ENCODE peak calls at places on chromosomes 7 and 10, in eight cellular contexts. One of them, this sample, is unnamed.

GRCh38 chr7:135189961-135190360 is 19.5 kb upstream of the CYREN start:
- DNase-seq in HCEC 1CT: no peak
- DNase-seq in right cardiac atrium: no peak
- DNase-seq in lung microvascular endothelial cell: no peak
- DNase-seq in HFF-Myc: peak; percentile 68
- DNase-seq in iris pigment epithelial cell: peak; percentile 63
- DNase-seq in EH: peak; percentile 14
- DNase-seq in stimulated activated CD8-positive, alpha-beta memory T cell treated with anti-CD3 and anti-CD28 coated beads, Interleukin-7, amount 100 ng/mL, for 1 hour: no peak
- DNase-seq in this sample: no peak

GRCh38 chr10:78502208-78502943 is 468.7 kb downstream of the RPS24 start:
- DNase-seq in HCEC 1CT: no peak
- DNase-seq in right cardiac atrium: no peak
- DNase-seq in lung microvascular endothelial cell: peak; percentile 62
- DNase-seq in HFF-Myc: peak; percentile 14
- DNase-seq in iris pigment epithelial cell: peak; percentile 46
- DNase-seq in EH: peak; percentile 76
- DNase-seq in stimulated activated CD8-positive, alpha-beta memory T cell treated with anti-CD3 and anti-CD28 coated beads, Interleukin-7, amount 100 ng/mL, for 1 hour: no peak
- DNase-seq in this sample: no peak

GRCh38 chr7:82319674-82320118 is 123.9 kb downstream of the CACNA2D1 start:
- DNase-seq in HCEC 1CT: peak; percentile 80
- DNase-seq in right cardiac atrium: peak; percentile 93
- DNase-seq in lung microvascular endothelial cell: peak; percentile 28
- DNase-seq in HFF-Myc: peak; percentile 87
- DNase-seq in iris pigment epithelial cell: peak; percentile 88
- DNase-seq in EH: peak; percentile 84
- DNase-seq in stimulated activated CD8-positive, alpha-beta memory T cell treated with anti-CD3 and anti-CD28 coated beads, Interleukin-7, amount 100 ng/mL, for 1 hour: no peak
- DNase-seq in this sample: peak; percentile 72

GRCh38 chr7:37248396-37248836 is 200.2 kb downstream of the ELMO1 start:
- DNase-seq in HCEC 1CT: no peak
- DNase-seq in right cardiac atrium: no peak
- DNase-seq in lung microvascular endothelial cell: no peak
- DNase-seq in HFF-Myc: no peak
- DNase-seq in iris pigment epithelial cell: no peak
- DNase-seq in EH: no peak
- DNase-seq in stimulated activated CD8-positive, alpha-beta memory T cell treated with anti-CD3 and anti-CD28 coated beads, Interleukin-7, amount 100 ng/mL, for 1 hour: no peak
- DNase-seq in this sample: peak; percentile 15

GRCh38 chr10:73810735-73811465 is 498 bp downstream of the NDST2 start:
- DNase-seq in HCEC 1CT: no peak
- DNase-seq in right cardiac atrium: peak; percentile 46
- DNase-seq in lung microvascular endothelial cell: peak; percentile 37
- DNase-seq in HFF-Myc: no peak
- DNase-seq in iris pigment epithelial cell: no peak
- DNase-seq in EH: peak; percentile 28
- DNase-seq in stimulated activated CD8-positive, alpha-beta memory T cell treated with anti-CD3 and anti-CD28 coated beads, Interleukin-7, amount 100 ng/mL, for 1 hour: peak; percentile 18
- DNase-seq in this sample: peak; percentile 33

GRCh38 chr7:100367676-100368613 is 5.3 kb upstream of the PILRA start:
- DNase-seq in HCEC 1CT: no peak
- DNase-seq in right cardiac atrium: no peak
- DNase-seq in lung microvascular endothelial cell: no peak
- DNase-seq in HFF-Myc: no peak
- DNase-seq in iris pigment epithelial cell: no peak
- DNase-seq in EH: no peak
- DNase-seq in stimulated activated CD8-positive, alpha-beta memory T cell treated with anti-CD3 and anti-CD28 coated beads, Interleukin-7, amount 100 ng/mL, for 1 hour: no peak
- DNase-seq in this sample: no peak

GRCh38 chr10:124791378-124792348 is at the start of gene EEF1AKMT2:
- DNase-seq in HCEC 1CT: peak; percentile 79
- DNase-seq in right cardiac atrium: peak; percentile 88
- DNase-seq in lung microvascular endothelial cell: peak; percentile 90
- DNase-seq in HFF-Myc: peak; percentile 42
- DNase-seq in iris pigment epithelial cell: peak; percentile 80
- DNase-seq in EH: peak; percentile 85
- DNase-seq in stimulated activated CD8-positive, alpha-beta memory T cell treated with anti-CD3 and anti-CD28 coated beads, Interleukin-7, amount 100 ng/mL, for 1 hour: peak; percentile 64
- DNase-seq in this sample: peak; percentile 81

GRCh38 chr7:43485580-43485979 is 97.3 kb upstream of the STK17A start:
- DNase-seq in HCEC 1CT: no peak
- DNase-seq in right cardiac atrium: no peak
- DNase-seq in lung microvascular endothelial cell: no peak
- DNase-seq in HFF-Myc: no peak
- DNase-seq in iris pigment epithelial cell: no peak
- DNase-seq in EH: no peak
- DNase-seq in stimulated activated CD8-positive, alpha-beta memory T cell treated with anti-CD3 and anti-CD28 coated beads, Interleukin-7, amount 100 ng/mL, for 1 hour: no peak
- DNase-seq in this sample: no peak

GRCh38 chr10:81838950-81839349 is 36.0 kb upstream of the NRG3 start:
- DNase-seq in HCEC 1CT: no peak
- DNase-seq in right cardiac atrium: no peak
- DNase-seq in lung microvascular endothelial cell: no peak
- DNase-seq in HFF-Myc: no peak
- DNase-seq in iris pigment epithelial cell: no peak
- DNase-seq in EH: no peak
- DNase-seq in stimulated activated CD8-positive, alpha-beta memory T cell treated with anti-CD3 and anti-CD28 coated beads, Interleukin-7, amount 100 ng/mL, for 1 hour: no peak
- DNase-seq in this sample: no peak

GRCh38 chr7:149397470-149397869 is 63.4 kb downstream of the ZNF777 start:
- DNase-seq in HCEC 1CT: no peak
- DNase-seq in right cardiac atrium: no peak
- DNase-seq in lung microvascular endothelial cell: no peak
- DNase-seq in HFF-Myc: no peak
- DNase-seq in iris pigment epithelial cell: no peak
- DNase-seq in EH: no peak
- DNase-seq in stimulated activated CD8-positive, alpha-beta memory T cell treated with anti-CD3 and anti-CD28 coated beads, Interleukin-7, amount 100 ng/mL, for 1 hour: no peak
- DNase-seq in this sample: no peak

GRCh38 chr7:109351493-109351892 is 781.8 kb downstream of the DNAJB9 start:
- DNase-seq in HCEC 1CT: no peak
- DNase-seq in right cardiac atrium: no peak
- DNase-seq in lung microvascular endothelial cell: no peak
- DNase-seq in HFF-Myc: no peak
- DNase-seq in iris pigment epithelial cell: no peak
- DNase-seq in EH: no peak
- DNase-seq in stimulated activated CD8-positive, alpha-beta memory T cell treated with anti-CD3 and anti-CD28 coated beads, Interleukin-7, amount 100 ng/mL, for 1 hour: no peak
- DNase-seq in this sample: no peak

GRCh38 chr7:128938524-128939074 is 872 bp downstream of the IRF5 start:
- DNase-seq in HCEC 1CT: no peak
- DNase-seq in right cardiac atrium: no peak
- DNase-seq in lung microvascular endothelial cell: no peak
- DNase-seq in HFF-Myc: no peak
- DNase-seq in iris pigment epithelial cell: no peak
- DNase-seq in EH: no peak
- DNase-seq in stimulated activated CD8-positive, alpha-beta memory T cell treated with anti-CD3 and anti-CD28 coated beads, Interleukin-7, amount 100 ng/mL, for 1 hour: no peak
- DNase-seq in this sample: no peak

GRCh38 chr10:100562806-100563293 is 27.1 kb downstream of the HIF1AN start:
- DNase-seq in HCEC 1CT: peak; percentile 70
- DNase-seq in right cardiac atrium: peak; percentile 22
- DNase-seq in lung microvascular endothelial cell: peak; percentile 27
- DNase-seq in HFF-Myc: no peak
- DNase-seq in iris pigment epithelial cell: peak; percentile 58
- DNase-seq in EH: peak; percentile 72
- DNase-seq in stimulated activated CD8-positive, alpha-beta memory T cell treated with anti-CD3 and anti-CD28 coated beads, Interleukin-7, amount 100 ng/mL, for 1 hour: no peak
- DNase-seq in this sample: no peak

GRCh38 chr7:70313251-70313650 is 715.0 kb downstream of the AUTS2 start:
- DNase-seq in HCEC 1CT: no peak
- DNase-seq in right cardiac atrium: no peak
- DNase-seq in lung microvascular endothelial cell: no peak
- DNase-seq in HFF-Myc: no peak
- DNase-seq in iris pigment epithelial cell: no peak
- DNase-seq in EH: no peak
- DNase-seq in stimulated activated CD8-positive, alpha-beta memory T cell treated with anti-CD3 and anti-CD28 coated beads, Interleukin-7, amount 100 ng/mL, for 1 hour: no peak
- DNase-seq in this sample: no peak

GRCh38 chr10:5584895-5585516 is 60.2 kb downstream of the CALML3 start:
- DNase-seq in HCEC 1CT: peak; percentile 85
- DNase-seq in right cardiac atrium: no peak
- DNase-seq in lung microvascular endothelial cell: peak; percentile 62
- DNase-seq in HFF-Myc: no peak
- DNase-seq in iris pigment epithelial cell: peak; percentile 95
- DNase-seq in EH: peak; percentile 98
- DNase-seq in stimulated activated CD8-positive, alpha-beta memory T cell treated with anti-CD3 and anti-CD28 coated beads, Interleukin-7, amount 100 ng/mL, for 1 hour: no peak
- DNase-seq in this sample: no peak

GRCh38 chr7:123649956-123650355 is 5.7 kb upstream of the LMOD2 start:
- DNase-seq in HCEC 1CT: peak; percentile 54
- DNase-seq in right cardiac atrium: no peak
- DNase-seq in lung microvascular endothelial cell: peak; percentile 65
- DNase-seq in HFF-Myc: no peak
- DNase-seq in iris pigment epithelial cell: peak; percentile 54
- DNase-seq in EH: no peak
- DNase-seq in stimulated activated CD8-positive, alpha-beta memory T cell treated with anti-CD3 and anti-CD28 coated beads, Interleukin-7, amount 100 ng/mL, for 1 hour: no peak
- DNase-seq in this sample: no peak

GRCh38 chr7:6651866-6652445 is 14.8 kb downstream of the ZNF316 start:
- DNase-seq in HCEC 1CT: no peak
- DNase-seq in right cardiac atrium: no peak
- DNase-seq in lung microvascular endothelial cell: no peak
- DNase-seq in HFF-Myc: no peak
- DNase-seq in iris pigment epithelial cell: no peak
- DNase-seq in EH: no peak
- DNase-seq in stimulated activated CD8-positive, alpha-beta memory T cell treated with anti-CD3 and anti-CD28 coated beads, Interleukin-7, amount 100 ng/mL, for 1 hour: no peak
- DNase-seq in this sample: no peak

GRCh38 chr7:136925556-136925955 is 57.1 kb downstream of the CHRM2 start:
- DNase-seq in HCEC 1CT: no peak
- DNase-seq in right cardiac atrium: no peak
- DNase-seq in lung microvascular endothelial cell: peak; percentile 81
- DNase-seq in HFF-Myc: no peak
- DNase-seq in iris pigment epithelial cell: peak; percentile 82
- DNase-seq in EH: peak; percentile 9
- DNase-seq in stimulated activated CD8-positive, alpha-beta memory T cell treated with anti-CD3 and anti-CD28 coated beads, Interleukin-7, amount 100 ng/mL, for 1 hour: no peak
- DNase-seq in this sample: no peak

GRCh38 chr10:48450233-48450810 is 143.8 kb downstream of the MAPK8 start:
- DNase-seq in HCEC 1CT: no peak
- DNase-seq in right cardiac atrium: no peak
- DNase-seq in lung microvascular endothelial cell: no peak
- DNase-seq in HFF-Myc: no peak
- DNase-seq in iris pigment epithelial cell: no peak
- DNase-seq in EH: no peak
- DNase-seq in stimulated activated CD8-positive, alpha-beta memory T cell treated with anti-CD3 and anti-CD28 coated beads, Interleukin-7, amount 100 ng/mL, for 1 hour: no peak
- DNase-seq in this sample: no peak

GRCh38 chr7:108911016-108911415 is 341.3 kb downstream of the DNAJB9 start:
- DNase-seq in HCEC 1CT: no peak
- DNase-seq in right cardiac atrium: no peak
- DNase-seq in lung microvascular endothelial cell: no peak
- DNase-seq in HFF-Myc: no peak
- DNase-seq in iris pigment epithelial cell: no peak
- DNase-seq in EH: no peak
- DNase-seq in stimulated activated CD8-positive, alpha-beta memory T cell treated with anti-CD3 and anti-CD28 coated beads, Interleukin-7, amount 100 ng/mL, for 1 hour: no peak
- DNase-seq in this sample: no peak

GRCh38 chr7:3068568-3068967 is 24.9 kb upstream of the CARD11 start:
- DNase-seq in HCEC 1CT: no peak
- DNase-seq in right cardiac atrium: no peak
- DNase-seq in lung microvascular endothelial cell: no peak
- DNase-seq in HFF-Myc: no peak
- DNase-seq in iris pigment epithelial cell: no peak
- DNase-seq in EH: no peak
- DNase-seq in stimulated activated CD8-positive, alpha-beta memory T cell treated with anti-CD3 and anti-CD28 coated beads, Interleukin-7, amount 100 ng/mL, for 1 hour: no peak
- DNase-seq in this sample: no peak

GRCh38 chr10:94193466-94193924 is 169.2 kb downstream of the NOC3L start:
- DNase-seq in HCEC 1CT: peak; percentile 38
- DNase-seq in right cardiac atrium: no peak
- DNase-seq in lung microvascular endothelial cell: no peak
- DNase-seq in HFF-Myc: no peak
- DNase-seq in iris pigment epithelial cell: peak; percentile 88
- DNase-seq in EH: peak; percentile 85
- DNase-seq in stimulated activated CD8-positive, alpha-beta memory T cell treated with anti-CD3 and anti-CD28 coated beads, Interleukin-7, amount 100 ng/mL, for 1 hour: no peak
- DNase-seq in this sample: no peak

GRCh38 chr7:18497800-18498199 is 2.3 kb downstream of the HDAC9 start:
- DNase-seq in HCEC 1CT: no peak
- DNase-seq in right cardiac atrium: no peak
- DNase-seq in lung microvascular endothelial cell: no peak
- DNase-seq in HFF-Myc: no peak
- DNase-seq in iris pigment epithelial cell: no peak
- DNase-seq in EH: no peak
- DNase-seq in stimulated activated CD8-positive, alpha-beta memory T cell treated with anti-CD3 and anti-CD28 coated beads, Interleukin-7, amount 100 ng/mL, for 1 hour: no peak
- DNase-seq in this sample: no peak

This sample was measured in body of pancreas.